ENCODE peak calls at places on chromosomes 2 and 18, in seven cellular contexts. One of them, this sample, is unnamed.

GRCh38 chr2:97871096-97871780 is 124.5 kb downstream of the TMEM131 start:
- DNase-seq in NCI-H510A: no peak
- DNase-seq in OCI-LY7: no peak
- DNase-seq in nephron progenitor cell: no peak
- DNase-seq in choroid plexus epithelial cell: peak
- DNase-seq in iris pigment epithelial cell: peak
- DNase-seq in activated T-cell treated with anti-CD3 and anti-CD28 coated beads, Interleukin-2, amount 50 U/mL, for 72 hours: no peak
- DNase-seq in this sample: no peak

GRCh38 chr2:79005211-79005610 is 20.3 kb upstream of the REG3G start:
- DNase-seq in NCI-H510A: no peak
- DNase-seq in OCI-LY7: no peak
- DNase-seq in iris pigment epithelial cell: no peak
- DNase-seq in activated T-cell treated with anti-CD3 and anti-CD28 coated beads, Interleukin-2, amount 50 U/mL, for 72 hours: no peak
- DNase-seq in nephron progenitor cell: no peak
- DNase-seq in choroid plexus epithelial cell: no peak
- DNase-seq in this sample: no peak

GRCh38 chr2:60047944-60048525 is 505.4 kb downstream of the BCL11A start:
- DNase-seq in OCI-LY7: no peak
- DNase-seq in nephron progenitor cell: no peak
- DNase-seq in activated T-cell treated with anti-CD3 and anti-CD28 coated beads, Interleukin-2, amount 50 U/mL, for 72 hours: no peak
- DNase-seq in choroid plexus epithelial cell: no peak
- DNase-seq in iris pigment epithelial cell: no peak
- DNase-seq in NCI-H510A: no peak
- DNase-seq in this sample: no peak

GRCh38 chr18:36389027-36389426 is 91.5 kb downstream of the FHOD3 start:
- DNase-seq in NCI-H510A: no peak
- DNase-seq in iris pigment epithelial cell: no peak
- DNase-seq in nephron progenitor cell: no peak
- DNase-seq in choroid plexus epithelial cell: no peak
- DNase-seq in activated T-cell treated with anti-CD3 and anti-CD28 coated beads, Interleukin-2, amount 50 U/mL, for 72 hours: no peak
- DNase-seq in OCI-LY7: no peak
- DNase-seq in this sample: no peak

GRCh38 chr2:84700006-84700405 is 180.9 kb downstream of the TRABD2A start:
- DNase-seq in iris pigment epithelial cell: peak
- DNase-seq in activated T-cell treated with anti-CD3 and anti-CD28 coated beads, Interleukin-2, amount 50 U/mL, for 72 hours: no peak
- DNase-seq in choroid plexus epithelial cell: no peak
- DNase-seq in NCI-H510A: no peak
- DNase-seq in OCI-LY7: no peak
- DNase-seq in nephron progenitor cell: no peak
- DNase-seq in this sample: no peak

GRCh38 chr2:149586898-149587219 is 716 bp downstream of the MMADHC start:
- DNase-seq in iris pigment epithelial cell: no peak
- DNase-seq in nephron progenitor cell: no peak
- DNase-seq in NCI-H510A: no peak
- DNase-seq in OCI-LY7: no peak
- DNase-seq in choroid plexus epithelial cell: no peak
- DNase-seq in activated T-cell treated with anti-CD3 and anti-CD28 coated beads, Interleukin-2, amount 50 U/mL, for 72 hours: no peak
- DNase-seq in this sample: no peak

GRCh38 chr18:54878662-54879058 is 50.4 kb downstream of the RAB27B start:
- DNase-seq in iris pigment epithelial cell: peak
- DNase-seq in nephron progenitor cell: no peak
- DNase-seq in choroid plexus epithelial cell: peak
- DNase-seq in activated T-cell treated with anti-CD3 and anti-CD28 coated beads, Interleukin-2, amount 50 U/mL, for 72 hours: no peak
- DNase-seq in OCI-LY7: no peak
- DNase-seq in NCI-H510A: no peak
- DNase-seq in this sample: no peak

GRCh38 chr2:96265349-96265839 is 403 bp downstream of the TMEM127 start:
- DNase-seq in choroid plexus epithelial cell: no peak
- DNase-seq in iris pigment epithelial cell: no peak
- DNase-seq in nephron progenitor cell: peak
- DNase-seq in NCI-H510A: no peak
- DNase-seq in OCI-LY7: peak
- DNase-seq in activated T-cell treated with anti-CD3 and anti-CD28 coated beads, Interleukin-2, amount 50 U/mL, for 72 hours: peak
- DNase-seq in this sample: no peak

GRCh38 chr2:174124171-174124570 is 124.2 kb downstream of the OLA1 start:
- DNase-seq in NCI-H510A: no peak
- DNase-seq in nephron progenitor cell: peak
- DNase-seq in OCI-LY7: no peak
- DNase-seq in iris pigment epithelial cell: no peak
- DNase-seq in choroid plexus epithelial cell: peak
- DNase-seq in activated T-cell treated with anti-CD3 and anti-CD28 coated beads, Interleukin-2, amount 50 U/mL, for 72 hours: no peak
- DNase-seq in this sample: no peak

GRCh38 chr2:233979748-233980147 is 62.6 kb downstream of the TRPM8 start:
- DNase-seq in NCI-H510A: no peak
- DNase-seq in OCI-LY7: no peak
- DNase-seq in nephron progenitor cell: no peak
- DNase-seq in activated T-cell treated with anti-CD3 and anti-CD28 coated beads, Interleukin-2, amount 50 U/mL, for 72 hours: no peak
- DNase-seq in iris pigment epithelial cell: no peak
- DNase-seq in choroid plexus epithelial cell: no peak
- DNase-seq in this sample: no peak

GRCh38 chr2:1886405-1886992 is 142.2 kb upstream of the PXDN start:
- DNase-seq in nephron progenitor cell: peak
- DNase-seq in choroid plexus epithelial cell: peak
- DNase-seq in iris pigment epithelial cell: peak
- DNase-seq in OCI-LY7: peak
- DNase-seq in NCI-H510A: peak
- DNase-seq in activated T-cell treated with anti-CD3 and anti-CD28 coated beads, Interleukin-2, amount 50 U/mL, for 72 hours: peak
- DNase-seq in this sample: peak

GRCh38 chr2:26574900-26575560 is 66.1 kb downstream of the CIB4 start:
- DNase-seq in iris pigment epithelial cell: no peak
- DNase-seq in activated T-cell treated with anti-CD3 and anti-CD28 coated beads, Interleukin-2, amount 50 U/mL, for 72 hours: no peak
- DNase-seq in nephron progenitor cell: no peak
- DNase-seq in choroid plexus epithelial cell: no peak
- DNase-seq in OCI-LY7: no peak
- DNase-seq in NCI-H510A: no peak
- DNase-seq in this sample: no peak

GRCh38 chr2:96949701-96950350 is 36.6 kb downstream of the FAM178B start:
- DNase-seq in choroid plexus epithelial cell: no peak
- DNase-seq in iris pigment epithelial cell: no peak
- DNase-seq in NCI-H510A: no peak
- DNase-seq in OCI-LY7: no peak
- DNase-seq in nephron progenitor cell: no peak
- DNase-seq in activated T-cell treated with anti-CD3 and anti-CD28 coated beads, Interleukin-2, amount 50 U/mL, for 72 hours: no peak
- DNase-seq in this sample: no peak

GRCh38 chr2:219704878-219705277 is 77.4 kb downstream of the SLC4A3 start:
- DNase-seq in activated T-cell treated with anti-CD3 and anti-CD28 coated beads, Interleukin-2, amount 50 U/mL, for 72 hours: no peak
- DNase-seq in iris pigment epithelial cell: no peak
- DNase-seq in OCI-LY7: no peak
- DNase-seq in NCI-H510A: no peak
- DNase-seq in nephron progenitor cell: no peak
- DNase-seq in choroid plexus epithelial cell: no peak
- DNase-seq in this sample: no peak

GRCh38 chr18:32289480-32290075 is 99.7 kb downstream of the MEP1B start:
- DNase-seq in iris pigment epithelial cell: peak
- DNase-seq in NCI-H510A: peak
- DNase-seq in OCI-LY7: peak
- DNase-seq in nephron progenitor cell: peak
- DNase-seq in activated T-cell treated with anti-CD3 and anti-CD28 coated beads, Interleukin-2, amount 50 U/mL, for 72 hours: peak
- DNase-seq in choroid plexus epithelial cell: peak
- DNase-seq in this sample: peak

GRCh38 chr2:240234503-240234951 is 94.1 kb upstream of the OTOS start:
- DNase-seq in iris pigment epithelial cell: peak
- DNase-seq in choroid plexus epithelial cell: peak
- DNase-seq in nephron progenitor cell: no peak
- DNase-seq in OCI-LY7: no peak
- DNase-seq in activated T-cell treated with anti-CD3 and anti-CD28 coated beads, Interleukin-2, amount 50 U/mL, for 72 hours: no peak
- DNase-seq in NCI-H510A: no peak
- DNase-seq in this sample: no peak

GRCh38 chr2:14831458-14831857 is 198.9 kb downstream of the LRATD1 start:
- DNase-seq in OCI-LY7: no peak
- DNase-seq in choroid plexus epithelial cell: no peak
- DNase-seq in NCI-H510A: no peak
- DNase-seq in activated T-cell treated with anti-CD3 and anti-CD28 coated beads, Interleukin-2, amount 50 U/mL, for 72 hours: no peak
- DNase-seq in iris pigment epithelial cell: peak
- DNase-seq in nephron progenitor cell: no peak
- DNase-seq in this sample: no peak

GRCh38 chr2:219230201-219230540 is 565 bp downstream of the ANKZF1 start:
- DNase-seq in nephron progenitor cell: peak
- DNase-seq in NCI-H510A: no peak
- DNase-seq in OCI-LY7: peak
- DNase-seq in iris pigment epithelial cell: peak
- DNase-seq in activated T-cell treated with anti-CD3 and anti-CD28 coated beads, Interleukin-2, amount 50 U/mL, for 72 hours: peak
- DNase-seq in choroid plexus epithelial cell: peak
- DNase-seq in this sample: peak

GRCh38 chr18:5449858-5450509 is 93.8 kb downstream of the EPB41L3 start:
- DNase-seq in OCI-LY7: no peak
- DNase-seq in iris pigment epithelial cell: no peak
- DNase-seq in nephron progenitor cell: no peak
- DNase-seq in activated T-cell treated with anti-CD3 and anti-CD28 coated beads, Interleukin-2, amount 50 U/mL, for 72 hours: no peak
- DNase-seq in NCI-H510A: no peak
- DNase-seq in choroid plexus epithelial cell: no peak
- DNase-seq in this sample: no peak

GRCh38 chr2:98334439-98335078 is 11.7 kb upstream of the CNGA3 start:
- DNase-seq in iris pigment epithelial cell: peak
- DNase-seq in OCI-LY7: no peak
- DNase-seq in NCI-H510A: no peak
- DNase-seq in choroid plexus epithelial cell: peak
- DNase-seq in activated T-cell treated with anti-CD3 and anti-CD28 coated beads, Interleukin-2, amount 50 U/mL, for 72 hours: no peak
- DNase-seq in nephron progenitor cell: no peak
- DNase-seq in this sample: no peak

GRCh38 chr2:226334981-226335720 is 464.5 kb downstream of the IRS1 start:
- DNase-seq in OCI-LY7: no peak
- DNase-seq in NCI-H510A: no peak
- DNase-seq in iris pigment epithelial cell: peak
- DNase-seq in activated T-cell treated with anti-CD3 and anti-CD28 coated beads, Interleukin-2, amount 50 U/mL, for 72 hours: no peak
- DNase-seq in choroid plexus epithelial cell: peak
- DNase-seq in nephron progenitor cell: no peak
- DNase-seq in this sample: no peak

GRCh38 chr2:232028631-232029030 is 67.1 kb downstream of the DIS3L2 start:
- DNase-seq in OCI-LY7: no peak
- DNase-seq in NCI-H510A: no peak
- DNase-seq in nephron progenitor cell: no peak
- DNase-seq in choroid plexus epithelial cell: peak
- DNase-seq in iris pigment epithelial cell: no peak
- DNase-seq in activated T-cell treated with anti-CD3 and anti-CD28 coated beads, Interleukin-2, amount 50 U/mL, for 72 hours: no peak
- DNase-seq in this sample: no peak

GRCh38 chr2:240712121-240712520 is 20.5 kb downstream of the AQP12A start:
- DNase-seq in nephron progenitor cell: no peak
- DNase-seq in iris pigment epithelial cell: no peak
- DNase-seq in choroid plexus epithelial cell: no peak
- DNase-seq in NCI-H510A: no peak
- DNase-seq in activated T-cell treated with anti-CD3 and anti-CD28 coated beads, Interleukin-2, amount 50 U/mL, for 72 hours: no peak
- DNase-seq in OCI-LY7: no peak
- DNase-seq in this sample: no peak

GRCh38 chr2:14182227-14182946 is 450.1 kb upstream of the LRATD1 start:
- DNase-seq in NCI-H510A: no peak
- DNase-seq in choroid plexus epithelial cell: no peak
- DNase-seq in nephron progenitor cell: no peak
- DNase-seq in iris pigment epithelial cell: no peak
- DNase-seq in activated T-cell treated with anti-CD3 and anti-CD28 coated beads, Interleukin-2, amount 50 U/mL, for 72 hours: no peak
- DNase-seq in OCI-LY7: no peak
- DNase-seq in this sample: no peak

GRCh38 chr2:11414372-11415124 is 51.4 kb downstream of the E2F6 start:
- DNase-seq in OCI-LY7: no peak
- DNase-seq in NCI-H510A: no peak
- DNase-seq in nephron progenitor cell: no peak
- DNase-seq in choroid plexus epithelial cell: no peak
- DNase-seq in activated T-cell treated with anti-CD3 and anti-CD28 coated beads, Interleukin-2, amount 50 U/mL, for 72 hours: no peak
- DNase-seq in iris pigment epithelial cell: no peak
- DNase-seq in this sample: no peak

GRCh38 chr2:236673126-236673822 is 103.6 kb downstream of the ACKR3 start:
- DNase-seq in nephron progenitor cell: no peak
- DNase-seq in OCI-LY7: no peak
- DNase-seq in NCI-H510A: no peak
- DNase-seq in choroid plexus epithelial cell: no peak
- DNase-seq in activated T-cell treated with anti-CD3 and anti-CD28 coated beads, Interleukin-2, amount 50 U/mL, for 72 hours: no peak
- DNase-seq in iris pigment epithelial cell: no peak
- DNase-seq in this sample: no peak

GRCh38 chr2:96145028-96145939 is at the start of gene DUSP2:
- DNase-seq in activated T-cell treated with anti-CD3 and anti-CD28 coated beads, Interleukin-2, amount 50 U/mL, for 72 hours: peak
- DNase-seq in choroid plexus epithelial cell: peak
- DNase-seq in nephron progenitor cell: peak
- DNase-seq in NCI-H510A: peak
- DNase-seq in OCI-LY7: peak
- DNase-seq in iris pigment epithelial cell: peak
- DNase-seq in this sample: peak

GRCh38 chr2:240377366-240377765 is 58.1 kb upstream of the GPC1 start:
- DNase-seq in OCI-LY7: no peak
- DNase-seq in iris pigment epithelial cell: no peak
- DNase-seq in NCI-H510A: no peak
- DNase-seq in activated T-cell treated with anti-CD3 and anti-CD28 coated beads, Interleukin-2, amount 50 U/mL, for 72 hours: no peak
- DNase-seq in choroid plexus epithelial cell: no peak
- DNase-seq in nephron progenitor cell: no peak
- DNase-seq in this sample: no peak

GRCh38 chr2:130957920-130958319 is 121.2 kb downstream of the ARHGEF4 start:
- DNase-seq in nephron progenitor cell: no peak
- DNase-seq in iris pigment epithelial cell: no peak
- DNase-seq in NCI-H510A: no peak
- DNase-seq in choroid plexus epithelial cell: no peak
- DNase-seq in OCI-LY7: no peak
- DNase-seq in activated T-cell treated with anti-CD3 and anti-CD28 coated beads, Interleukin-2, amount 50 U/mL, for 72 hours: no peak
- DNase-seq in this sample: no peak

GRCh38 chr2:31297751-31298150 is 63.8 kb downstream of the EHD3 start:
- DNase-seq in OCI-LY7: peak
- DNase-seq in choroid plexus epithelial cell: no peak
- DNase-seq in iris pigment epithelial cell: no peak
- DNase-seq in activated T-cell treated with anti-CD3 and anti-CD28 coated beads, Interleukin-2, amount 50 U/mL, for 72 hours: peak
- DNase-seq in nephron progenitor cell: no peak
- DNase-seq in NCI-H510A: no peak
- DNase-seq in this sample: no peak

GRCh38 chr2:221283896-221284295 is 288.2 kb downstream of the EPHA4 start:
- DNase-seq in choroid plexus epithelial cell: no peak
- DNase-seq in iris pigment epithelial cell: peak
- DNase-seq in nephron progenitor cell: no peak
- DNase-seq in NCI-H510A: no peak
- DNase-seq in OCI-LY7: no peak
- DNase-seq in activated T-cell treated with anti-CD3 and anti-CD28 coated beads, Interleukin-2, amount 50 U/mL, for 72 hours: no peak
- DNase-seq in this sample: no peak

GRCh38 chr2:112579280-112579679 is 5.1 kb upstream of the CHCHD5 start:
- DNase-seq in activated T-cell treated with anti-CD3 and anti-CD28 coated beads, Interleukin-2, amount 50 U/mL, for 72 hours: no peak
- DNase-seq in NCI-H510A: no peak
- DNase-seq in nephron progenitor cell: no peak
- DNase-seq in iris pigment epithelial cell: peak
- DNase-seq in OCI-LY7: no peak
- DNase-seq in choroid plexus epithelial cell: peak
- DNase-seq in this sample: no peak

GRCh38 chr2:73931531-73932500 is 5.1 kb downstream of the DGUOK start:
- DNase-seq in activated T-cell treated with anti-CD3 and anti-CD28 coated beads, Interleukin-2, amount 50 U/mL, for 72 hours: peak
- DNase-seq in nephron progenitor cell: no peak
- DNase-seq in NCI-H510A: no peak
- DNase-seq in choroid plexus epithelial cell: peak
- DNase-seq in iris pigment epithelial cell: peak
- DNase-seq in OCI-LY7: no peak
- DNase-seq in this sample: no peak

GRCh38 chr2:235877271-235877670 is 290.9 kb downstream of the GBX2 start:
- DNase-seq in nephron progenitor cell: no peak
- DNase-seq in activated T-cell treated with anti-CD3 and anti-CD28 coated beads, Interleukin-2, amount 50 U/mL, for 72 hours: no peak
- DNase-seq in NCI-H510A: no peak
- DNase-seq in iris pigment epithelial cell: no peak
- DNase-seq in OCI-LY7: no peak
- DNase-seq in choroid plexus epithelial cell: no peak
- DNase-seq in this sample: no peak

GRCh38 chr2:133416756-133417155 is 151.5 kb downstream of the NCKAP5 start:
- DNase-seq in iris pigment epithelial cell: no peak
- DNase-seq in choroid plexus epithelial cell: no peak
- DNase-seq in NCI-H510A: no peak
- DNase-seq in OCI-LY7: no peak
- DNase-seq in activated T-cell treated with anti-CD3 and anti-CD28 coated beads, Interleukin-2, amount 50 U/mL, for 72 hours: no peak
- DNase-seq in nephron progenitor cell: no peak
- DNase-seq in this sample: no peak

This sample was measured in AML-193.